ENCODE peak calls at places on chromosomes 2 and 18, in five cellular contexts. M is sigmoid colon, L is GM12878, Z is transverse colon, X is prostate gland. O is an unnamed sample.

GRCh38 chr18:25832008-25832604 is 258.3 kb downstream of the SS18 start:
- DNase-seq in M (no peak), L (no peak), Z (peak), X (no peak), O (peak)

GRCh38 chr2:144703852-144704324 is 184.0 kb upstream of the ZEB2 start:
- DNase-seq in M (peak), L (no peak), Z (peak), X (no peak), O (peak)

GRCh38 chr18:45357681-45358470 is 257.4 kb upstream of the SLC14A2 start:
- DNase-seq in M (no peak), L (no peak), Z (no peak), X (no peak), O (no peak)

GRCh38 chr2:168607992-168608391 is 151.9 kb downstream of the CERS6 start:
- DNase-seq in M (no peak), L (no peak), Z (no peak), X (no peak), O (no peak)

GRCh38 chr2:66717491-66717890 is 282.6 kb downstream of the MEIS1 start:
- DNase-seq in M (no peak), L (no peak), Z (no peak), X (no peak), O (no peak)

GRCh38 chr2:174013310-174013751 is 48.2 kb upstream of the SP3 start:
- DNase-seq in M (peak), L (no peak), Z (no peak), X (no peak), O (peak)

GRCh38 chr2:177400337-177400923 is 7.9 kb downstream of the AGPS start:
- DNase-seq in M (no peak), L (no peak), Z (no peak), X (no peak), O (no peak)

GRCh38 chr2:61762292-61762691 is 91.6 kb downstream of the FAM161A start:
- DNase-seq in M (no peak), L (peak), Z (no peak), X (no peak), O (no peak)

GRCh38 chr2:234555616-234556249 is 58.9 kb upstream of the ARL4C start:
- DNase-seq in M (no peak), L (no peak), Z (no peak), X (no peak), O (no peak)

GRCh38 chr18:48949051-48949605 is 1.6 kb downstream of the SMAD7 start:
- DNase-seq in M (peak), L (no peak), Z (peak), X (no peak), O (no peak)

GRCh38 chr18:2847341-2848144 is 737 bp downstream of the EMILIN2 start:
- DNase-seq in M (peak), L (no peak), Z (no peak), X (no peak), O (no peak)

GRCh38 chr2:78535395-78535794 is 490.1 kb upstream of the REG3G start:
- DNase-seq in M (no peak), L (no peak), Z (no peak), X (no peak), O (no peak)

GRCh38 chr2:33215299-33215698 is 261.1 kb upstream of the RASGRP3 start:
- DNase-seq in M (peak), L (no peak), Z (no peak), X (no peak), O (no peak)

GRCh38 chr2:121648206-121648605 is 1.1 kb downstream of the CLASP1 start:
- DNase-seq in M (no peak), L (no peak), Z (no peak), X (no peak), O (no peak)

GRCh38 chr2:121647396-121647795 is 1.9 kb downstream of the CLASP1 start:
- DNase-seq in M (no peak), L (no peak), Z (no peak), X (no peak), O (no peak)

GRCh38 chr2:121649402-121649651 is at the start of gene CLASP1:
- DNase-seq in M (peak), L (no peak), Z (peak), X (peak), O (peak)

GRCh38 chr2:121649652-121650553 is 641 bp upstream of the CLASP1 start:
- DNase-seq in M (peak), L (peak), Z (peak), X (peak), O (peak)

DNA sequence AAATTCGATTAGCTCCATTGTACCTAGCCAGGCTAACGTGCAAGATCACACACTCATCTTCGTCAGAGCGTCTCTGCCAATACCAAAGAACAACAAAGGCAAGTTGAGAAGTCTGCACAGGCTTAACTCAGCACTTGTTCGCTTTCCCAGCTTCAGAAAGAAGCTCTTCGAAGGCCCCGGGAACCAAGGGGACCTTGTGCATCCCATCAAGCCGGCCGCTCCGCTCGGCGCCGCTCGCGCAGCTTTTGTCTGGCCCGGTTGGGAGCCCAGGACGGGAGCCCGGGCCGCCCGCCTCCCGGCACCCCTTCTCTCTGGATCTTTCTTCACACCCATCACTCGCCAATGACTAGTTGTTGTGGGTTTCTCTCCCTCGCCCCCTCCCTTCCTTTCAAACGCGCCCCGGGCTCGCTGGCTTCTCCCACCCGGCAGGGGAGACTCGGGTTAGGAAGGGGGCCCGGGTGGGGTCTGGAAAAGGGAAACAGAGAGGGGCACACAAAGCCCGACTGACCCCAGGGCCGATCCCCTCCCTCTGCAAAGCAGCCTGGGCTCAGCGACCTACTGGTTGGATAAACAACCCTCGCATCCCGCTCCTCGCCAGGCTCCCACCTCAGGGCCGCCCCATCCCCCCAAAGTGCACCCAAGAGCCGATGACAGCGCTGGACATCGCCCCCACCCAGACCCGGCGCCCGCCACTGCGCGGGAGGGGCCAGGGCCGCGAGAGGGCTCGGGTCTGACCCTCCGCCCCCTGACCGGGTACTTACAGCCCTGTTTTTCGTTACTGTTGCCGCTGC is 456 bp downstream of the CLASP1 start:
- DNase-seq in M (peak), L (no peak), Z (peak), X (peak), O (peak)
- TF ChIP-seq POLR2A in M (peak), L (peak), Z (no peak), X (no peak), O (peak)

GRCh38 chr2:114170070-114170469 is 272.4 kb upstream of the DPP10 start:
- DNase-seq in M (no peak), L (no peak), Z (no peak), X (no peak), O (no peak)

DNA sequence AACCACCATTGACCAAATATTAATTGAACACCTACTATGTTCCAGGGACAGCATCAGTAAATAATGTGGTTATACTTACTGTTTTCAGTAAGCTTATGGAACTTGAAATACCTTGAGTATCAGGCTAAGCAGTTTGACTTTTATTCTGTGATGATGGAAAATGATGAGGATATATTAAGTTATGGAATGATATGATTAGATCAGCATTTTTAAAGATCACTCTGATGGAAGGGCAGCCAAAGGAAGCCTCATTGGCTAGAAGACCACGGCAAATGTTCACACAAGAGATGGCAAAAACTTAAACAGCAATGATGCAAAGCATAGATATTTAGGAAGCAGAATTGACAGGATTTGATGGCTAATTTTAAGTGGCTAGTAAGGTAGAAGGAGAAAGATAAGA is 266.9 kb upstream of the DPP10 start:
- DNase-seq in M (no peak), L (no peak), Z (no peak), X (no peak), O (no peak)
- TF ChIP-seq POLR2AphosphoS5 in M (no peak), L (no peak), Z (no peak), X (no peak), O (no peak)

GRCh38 chr2:240586919-240587800 is 626 bp downstream of the CAPN10 start:
- DNase-seq in M (peak), L (no peak), Z (peak), X (no peak), O (peak)
- TF ChIP-seq POLR2A in M (no peak), L (peak), Z (no peak), X (no peak), O (no peak)

GRCh38 chr2:37871453-37872191 is 53.5 kb upstream of the RMDN2 start:
- DNase-seq in M (no peak), L (no peak), Z (no peak), X (no peak), O (no peak)
- TF ChIP-seq POLR2AphosphoS5 in M (no peak), L (no peak), Z (peak), X (no peak), O (no peak)

GRCh38 chr2:240723851-240724250 is 32.2 kb downstream of the AQP12A start:
- DNase-seq in M (no peak), L (no peak), Z (no peak), X (no peak), O (peak)
- TF ChIP-seq POLR2A in M (no peak), L (no peak), Z (no peak), X (no peak), O (no peak)

GRCh38 chr2:199928626-199929025 is 17.5 kb downstream of the C2orf69 start:
- DNase-seq in M (no peak), L (no peak), Z (no peak), X (no peak), O (no peak)

GRCh38 chr2:199922856-199923255 is 11.8 kb downstream of the C2orf69 start:
- DNase-seq in M (no peak), L (no peak), Z (no peak), X (no peak), O (no peak)

GRCh38 chr2:199928226-199928625 is 17.1 kb downstream of the C2orf69 start:
- DNase-seq in M (no peak), L (no peak), Z (no peak), X (no peak), O (no peak)

GRCh38 chr2:199929257-199929656 is 18.2 kb downstream of the C2orf69 start:
- DNase-seq in M (no peak), L (no peak), Z (no peak), X (no peak), O (no peak)

GRCh38 chr2:199923924-199924323 is 12.8 kb downstream of the C2orf69 start:
- DNase-seq in M (no peak), L (no peak), Z (no peak), X (no peak), O (no peak)
- TF ChIP-seq POLR2AphosphoS5 in M (no peak), L (no peak), Z (no peak), X (no peak), O (no peak)

DNA sequence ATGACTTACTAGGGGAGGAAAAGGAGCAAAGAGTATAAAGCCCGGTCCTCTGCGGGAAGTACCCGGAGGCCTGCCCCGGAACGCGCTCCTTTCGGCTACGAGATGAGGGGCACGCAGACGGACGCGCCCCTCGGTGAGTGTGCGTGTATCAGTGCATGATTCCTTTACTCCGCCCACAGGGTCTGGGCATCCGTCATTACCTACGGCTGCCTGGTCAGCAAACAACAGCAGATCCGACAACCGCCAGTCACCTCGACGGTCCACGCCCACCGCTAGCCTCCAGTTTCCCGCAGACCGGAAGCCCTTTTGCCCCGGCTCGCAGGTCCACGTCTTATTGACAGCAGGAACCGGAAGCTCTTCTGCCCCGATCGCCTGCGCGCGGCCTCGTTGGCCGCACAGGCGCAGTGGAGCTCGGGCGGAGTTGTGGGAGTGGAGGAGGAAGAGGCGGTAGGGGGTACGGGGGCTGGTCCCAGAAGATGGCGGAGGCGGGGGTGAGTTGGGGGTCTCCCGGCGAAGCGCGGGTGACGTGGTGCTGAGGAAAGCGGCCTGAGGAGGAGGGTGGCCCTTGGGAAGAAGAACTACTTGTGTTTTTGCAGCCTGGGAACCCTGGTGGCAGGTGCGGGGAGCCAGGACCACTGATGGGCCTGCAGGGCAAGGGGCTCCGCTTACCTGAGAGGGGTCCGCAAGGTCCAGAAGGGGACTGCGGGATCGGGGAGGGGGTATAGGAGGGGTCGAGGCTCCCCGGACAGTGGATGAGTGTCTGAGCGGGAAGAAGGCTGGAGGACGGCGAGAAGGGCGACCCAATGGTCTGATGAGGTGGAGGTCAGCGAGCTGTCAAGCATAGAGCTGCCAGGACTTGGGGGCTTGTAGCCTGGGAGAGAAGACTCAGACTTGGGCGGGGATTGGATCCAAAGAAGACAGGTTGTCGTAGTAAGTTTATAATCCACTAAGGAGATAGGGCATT is at the start of gene INSIG2:
- DNase-seq in M (peak), L (peak), Z (peak), X (peak), O (peak)
- TF ChIP-seq POLR2A in M (peak), L (peak), Z (peak), X (peak), O (peak)

O was measured in upper lobe of left lung.